ENCODE peak calls at places on chromosome 2, in seven cellular contexts. One of them, this sample, is unnamed.
A peak's percentile ranks its signal among the peaks of the same experiment; 100 is the strongest.

GRCh38 chr2:158211516-158211915 is 109.8 kb downstream of the UPP2 start:
- DNase-seq in nucleus accumbens: no peak
- DNase-seq in HS-27A: no peak
- DNase-seq in stimulated activated CD4-positive, alpha-beta T cell treated with anti-CD3 and anti-CD28 coated beads, Interleukin-4, amount 100 ng/mL, for 48 hours: no peak
- DNase-seq in T-helper 9 cell: no peak
- DNase-seq in activated CD4-positive, alpha-beta T cell treated with anti-CD3 and anti-CD28 coated beads, Interleukin-2, amount 10 ng/mL, durations not matched to agents 7 days and 5 days: no peak
- DNase-seq in stimulated activated CD8-positive, alpha-beta memory T cell treated with anti-CD3 and anti-CD28 coated beads, Interleukin-12 subunit alpha, Interleukin-12 subunit beta, amount 100 ng/mL, for 4 hours: no peak
- DNase-seq in this sample: no peak

GRCh38 chr2:74091391-74091790 is 56.3 kb downstream of the BOLA3 start:
- DNase-seq in activated CD4-positive, alpha-beta T cell treated with anti-CD3 and anti-CD28 coated beads, Interleukin-2, amount 10 ng/mL, durations not matched to agents 7 days and 5 days: no peak
- DNase-seq in HS-27A: no peak
- DNase-seq in stimulated activated CD8-positive, alpha-beta memory T cell treated with anti-CD3 and anti-CD28 coated beads, Interleukin-12 subunit alpha, Interleukin-12 subunit beta, amount 100 ng/mL, for 4 hours: no peak
- DNase-seq in stimulated activated CD4-positive, alpha-beta T cell treated with anti-CD3 and anti-CD28 coated beads, Interleukin-4, amount 100 ng/mL, for 48 hours: no peak
- DNase-seq in nucleus accumbens: no peak
- DNase-seq in T-helper 9 cell: no peak
- DNase-seq in this sample: no peak

GRCh38 chr2:5696741-5697521 is 4.7 kb downstream of the SOX11 start:
- DNase-seq in stimulated activated CD8-positive, alpha-beta memory T cell treated with anti-CD3 and anti-CD28 coated beads, Interleukin-12 subunit alpha, Interleukin-12 subunit beta, amount 100 ng/mL, for 4 hours: no peak
- DNase-seq in HS-27A: no peak
- DNase-seq in T-helper 9 cell: no peak
- DNase-seq in nucleus accumbens: no peak
- DNase-seq in stimulated activated CD4-positive, alpha-beta T cell treated with anti-CD3 and anti-CD28 coated beads, Interleukin-4, amount 100 ng/mL, for 48 hours: no peak
- DNase-seq in activated CD4-positive, alpha-beta T cell treated with anti-CD3 and anti-CD28 coated beads, Interleukin-2, amount 10 ng/mL, durations not matched to agents 7 days and 5 days: no peak
- DNase-seq in this sample: no peak

GRCh38 chr2:44389895-44390294 is 28.1 kb downstream of the CAMKMT start:
- DNase-seq in stimulated activated CD8-positive, alpha-beta memory T cell treated with anti-CD3 and anti-CD28 coated beads, Interleukin-12 subunit alpha, Interleukin-12 subunit beta, amount 100 ng/mL, for 4 hours: no peak
- DNase-seq in T-helper 9 cell: no peak
- DNase-seq in nucleus accumbens: no peak
- DNase-seq in activated CD4-positive, alpha-beta T cell treated with anti-CD3 and anti-CD28 coated beads, Interleukin-2, amount 10 ng/mL, durations not matched to agents 7 days and 5 days: no peak
- DNase-seq in HS-27A: no peak
- DNase-seq in stimulated activated CD4-positive, alpha-beta T cell treated with anti-CD3 and anti-CD28 coated beads, Interleukin-4, amount 100 ng/mL, for 48 hours: no peak
- DNase-seq in this sample: no peak

GRCh38 chr2:43636616-43637015 is 444 bp upstream of the PLEKHH2 start:
- DNase-seq in HS-27A: no peak
- DNase-seq in stimulated activated CD8-positive, alpha-beta memory T cell treated with anti-CD3 and anti-CD28 coated beads, Interleukin-12 subunit alpha, Interleukin-12 subunit beta, amount 100 ng/mL, for 4 hours: no peak
- DNase-seq in T-helper 9 cell: peak; percentile 15
- DNase-seq in stimulated activated CD4-positive, alpha-beta T cell treated with anti-CD3 and anti-CD28 coated beads, Interleukin-4, amount 100 ng/mL, for 48 hours: no peak
- DNase-seq in nucleus accumbens: no peak
- DNase-seq in activated CD4-positive, alpha-beta T cell treated with anti-CD3 and anti-CD28 coated beads, Interleukin-2, amount 10 ng/mL, durations not matched to agents 7 days and 5 days: peak; percentile 23
- DNase-seq in this sample: no peak

GRCh38 chr2:46978696-46979095 is 63.1 kb upstream of the MCFD2 start:
- DNase-seq in nucleus accumbens: no peak
- DNase-seq in HS-27A: no peak
- DNase-seq in stimulated activated CD8-positive, alpha-beta memory T cell treated with anti-CD3 and anti-CD28 coated beads, Interleukin-12 subunit alpha, Interleukin-12 subunit beta, amount 100 ng/mL, for 4 hours: no peak
- DNase-seq in T-helper 9 cell: no peak
- DNase-seq in activated CD4-positive, alpha-beta T cell treated with anti-CD3 and anti-CD28 coated beads, Interleukin-2, amount 10 ng/mL, durations not matched to agents 7 days and 5 days: peak; percentile 48
- DNase-seq in stimulated activated CD4-positive, alpha-beta T cell treated with anti-CD3 and anti-CD28 coated beads, Interleukin-4, amount 100 ng/mL, for 48 hours: no peak
- DNase-seq in this sample: no peak

GRCh38 chr2:234879671-234880455 is 72.0 kb upstream of the SH3BP4 start:
- DNase-seq in HS-27A: peak; percentile 19
- DNase-seq in activated CD4-positive, alpha-beta T cell treated with anti-CD3 and anti-CD28 coated beads, Interleukin-2, amount 10 ng/mL, durations not matched to agents 7 days and 5 days: no peak
- DNase-seq in nucleus accumbens: no peak
- DNase-seq in T-helper 9 cell: no peak
- DNase-seq in stimulated activated CD4-positive, alpha-beta T cell treated with anti-CD3 and anti-CD28 coated beads, Interleukin-4, amount 100 ng/mL, for 48 hours: no peak
- DNase-seq in stimulated activated CD8-positive, alpha-beta memory T cell treated with anti-CD3 and anti-CD28 coated beads, Interleukin-12 subunit alpha, Interleukin-12 subunit beta, amount 100 ng/mL, for 4 hours: no peak
- DNase-seq in this sample: no peak

GRCh38 chr2:79580175-79580574 is 67.3 kb downstream of the CTNNA2 start:
- DNase-seq in T-helper 9 cell: no peak
- DNase-seq in stimulated activated CD4-positive, alpha-beta T cell treated with anti-CD3 and anti-CD28 coated beads, Interleukin-4, amount 100 ng/mL, for 48 hours: no peak
- DNase-seq in activated CD4-positive, alpha-beta T cell treated with anti-CD3 and anti-CD28 coated beads, Interleukin-2, amount 10 ng/mL, durations not matched to agents 7 days and 5 days: no peak
- DNase-seq in nucleus accumbens: no peak
- DNase-seq in stimulated activated CD8-positive, alpha-beta memory T cell treated with anti-CD3 and anti-CD28 coated beads, Interleukin-12 subunit alpha, Interleukin-12 subunit beta, amount 100 ng/mL, for 4 hours: no peak
- DNase-seq in HS-27A: no peak
- DNase-seq in this sample: no peak

GRCh38 chr2:143553261-143553660 is 424.0 kb downstream of the ARHGAP15 start:
- DNase-seq in stimulated activated CD8-positive, alpha-beta memory T cell treated with anti-CD3 and anti-CD28 coated beads, Interleukin-12 subunit alpha, Interleukin-12 subunit beta, amount 100 ng/mL, for 4 hours: no peak
- DNase-seq in T-helper 9 cell: no peak
- DNase-seq in HS-27A: no peak
- DNase-seq in stimulated activated CD4-positive, alpha-beta T cell treated with anti-CD3 and anti-CD28 coated beads, Interleukin-4, amount 100 ng/mL, for 48 hours: peak; percentile 3
- DNase-seq in nucleus accumbens: no peak
- DNase-seq in activated CD4-positive, alpha-beta T cell treated with anti-CD3 and anti-CD28 coated beads, Interleukin-2, amount 10 ng/mL, durations not matched to agents 7 days and 5 days: no peak
- DNase-seq in this sample: no peak

GRCh38 chr2:239858179-239858578 is 167.0 kb downstream of the NDUFA10 start:
- DNase-seq in activated CD4-positive, alpha-beta T cell treated with anti-CD3 and anti-CD28 coated beads, Interleukin-2, amount 10 ng/mL, durations not matched to agents 7 days and 5 days: no peak
- DNase-seq in stimulated activated CD4-positive, alpha-beta T cell treated with anti-CD3 and anti-CD28 coated beads, Interleukin-4, amount 100 ng/mL, for 48 hours: no peak
- DNase-seq in T-helper 9 cell: no peak
- DNase-seq in stimulated activated CD8-positive, alpha-beta memory T cell treated with anti-CD3 and anti-CD28 coated beads, Interleukin-12 subunit alpha, Interleukin-12 subunit beta, amount 100 ng/mL, for 4 hours: no peak
- DNase-seq in nucleus accumbens: no peak
- DNase-seq in HS-27A: no peak
- DNase-seq in this sample: no peak

GRCh38 chr2:28360066-28360741 is 32.5 kb upstream of the FOSL2 start:
- DNase-seq in HS-27A: no peak
- DNase-seq in stimulated activated CD4-positive, alpha-beta T cell treated with anti-CD3 and anti-CD28 coated beads, Interleukin-4, amount 100 ng/mL, for 48 hours: no peak
- DNase-seq in nucleus accumbens: no peak
- DNase-seq in activated CD4-positive, alpha-beta T cell treated with anti-CD3 and anti-CD28 coated beads, Interleukin-2, amount 10 ng/mL, durations not matched to agents 7 days and 5 days: no peak
- DNase-seq in T-helper 9 cell: no peak
- DNase-seq in stimulated activated CD8-positive, alpha-beta memory T cell treated with anti-CD3 and anti-CD28 coated beads, Interleukin-12 subunit alpha, Interleukin-12 subunit beta, amount 100 ng/mL, for 4 hours: no peak
- DNase-seq in this sample: no peak

This sample was measured in cerebellar nuclear complex.